ENCODE peak calls at places on chromosomes 11 and 22, in nine cellular contexts. C, R, Z, F, T, I, U, W and K are unnamed samples.
A peak's percentile ranks its signal among the peaks of the same experiment; 100 is the strongest.

GRCh38 chr22:23913306-23913660 is 19.1 kb downstream of the MIF start:
- DNase-seq in C (no peak), R (no peak), Z (no peak), F (no peak), T (no peak), I (no peak), U (no peak), W (no peak), K (no peak)

GRCh38 chr11:44304091-44305084 is 5.6 kb downstream of the ALX4 start:
- DNase-seq in C (no peak), R (no peak), Z (no peak), F (no peak), T (no peak), I (no peak), U (no peak), W (no peak), K (no peak)

GRCh38 chr11:62439785-62440602 is 21.2 kb downstream of the SCGB1A1 start:
- DNase-seq in C (peak; percentile 67), R (peak; percentile 38), Z (peak; percentile 36), F (no peak), T (no peak), I (peak; percentile 56), U (peak; percentile 52), W (no peak), K (no peak)

GRCh38 chr11:71580057-71581003 is 2.3 kb downstream of the KRTAP5-11 start:
- DNase-seq in C (peak; percentile 47), R (peak; percentile 92), Z (peak; percentile 75), F (peak; percentile 64), T (peak; percentile 79), I (peak; percentile 53), U (peak; percentile 45), W (no peak), K (no peak)

GRCh38 chr11:83009999-83010398 is 61.7 kb downstream of the RAB30 start:
- DNase-seq in C (no peak), R (no peak), Z (no peak), F (no peak), T (no peak), I (no peak), U (no peak), W (no peak), K (no peak)

GRCh38 chr11:58121101-58121500 is 4.2 kb downstream of the OR9I1 start:
- DNase-seq in C (no peak), R (peak; percentile 14), Z (no peak), F (no peak), T (no peak), I (no peak), U (no peak), W (no peak), K (no peak)

GRCh38 chr22:50486561-50487289 is at the start of gene MIOX:
- DNase-seq in C (no peak), R (peak; percentile 23), Z (no peak), F (no peak), T (no peak), I (no peak), U (no peak), W (no peak), K (no peak)

GRCh38 chr11:127066426-127067090 is 66.0 kb upstream of the KIRREL3 start:
- DNase-seq in C (no peak), R (no peak), Z (no peak), F (no peak), T (no peak), I (no peak), U (no peak), W (no peak), K (no peak)

GRCh38 chr11:6298605-6299004 is 21.7 kb downstream of the CAVIN3 start:
- DNase-seq in C (no peak), R (peak; percentile 32), Z (peak; percentile 25), F (peak; percentile 36), T (no peak), I (no peak), U (no peak), W (no peak), K (no peak)

GRCh38 chr22:43812149-43812842 is at the start of gene EFCAB6:
- DNase-seq in C (peak; percentile 93), R (peak; percentile 94), Z (peak; percentile 94), F (peak; percentile 88), T (peak; percentile 93), I (peak; percentile 93), U (peak; percentile 66), W (peak; percentile 92), K (peak; percentile 59)

GRCh38 chr11:31237819-31238771 is 131.4 kb downstream of the DCDC1 start:
- DNase-seq in C (no peak), R (peak; percentile 41), Z (peak; percentile 14), F (no peak), T (no peak), I (no peak), U (no peak), W (no peak), K (no peak)

GRCh38 chr22:44892803-44893730 is 116.7 kb downstream of the PHF21B start:
- DNase-seq in C (no peak), R (no peak), Z (no peak), F (no peak), T (no peak), I (no peak), U (no peak), W (peak; percentile 61), K (no peak)

GRCh38 chr11:130908770-130909625 is 7.3 kb downstream of the SNX19 start:
- DNase-seq in C (no peak), R (peak; percentile 88), Z (peak; percentile 85), F (no peak), T (no peak), I (no peak), U (peak; percentile 68), W (no peak), K (peak; percentile 30)

GRCh38 chr11:44127130-44127529 is 31.7 kb downstream of the EXT2 start:
- DNase-seq in C (no peak), R (no peak), Z (no peak), F (no peak), T (no peak), I (no peak), U (no peak), W (no peak), K (no peak)

GRCh38 chr11:88363566-88364169 is 26.1 kb upstream of the CTSC start:
- DNase-seq in C (no peak), R (peak; percentile 68), Z (peak; percentile 32), F (peak; percentile 27), T (no peak), I (no peak), U (no peak), W (no peak), K (no peak)

GRCh38 chr22:28018461-28018927 is 99.4 kb upstream of the PITPNB start:
- DNase-seq in C (no peak), R (no peak), Z (no peak), F (no peak), T (no peak), I (no peak), U (no peak), W (peak; percentile 60), K (no peak)

GRCh38 chr11:41486436-41486835 is 27.0 kb upstream of the LRRC4C start:
- DNase-seq in C (no peak), R (peak; percentile 26), Z (no peak), F (no peak), T (no peak), I (no peak), U (no peak), W (no peak), K (no peak)
- H3K4me3 ChIP-seq in C (no peak overlapping the region), R (no peak overlapping the region), Z (no peak overlapping the region), F (no peak overlapping the region), T (no peak overlapping the region), I (no peak overlapping the region), U (no peak overlapping the region), W (no peak overlapping the region), K (no peak overlapping the region)

GRCh38 chr11:66845143-66845875 is 2.1 kb downstream of the RCE1 start:
- DNase-seq in C (no peak), R (no peak), Z (no peak), F (no peak), T (no peak), I (no peak), U (no peak), W (peak; percentile 58), K (no peak)
- H3K4me3 ChIP-seq in C (no peak overlapping the region), R (no peak overlapping the region), Z (no peak overlapping the region), F (no peak overlapping the region), T (no peak overlapping the region), I (no peak overlapping the region), U (no peak overlapping the region), W (no peak overlapping the region), K (no peak overlapping the region)

DNA sequence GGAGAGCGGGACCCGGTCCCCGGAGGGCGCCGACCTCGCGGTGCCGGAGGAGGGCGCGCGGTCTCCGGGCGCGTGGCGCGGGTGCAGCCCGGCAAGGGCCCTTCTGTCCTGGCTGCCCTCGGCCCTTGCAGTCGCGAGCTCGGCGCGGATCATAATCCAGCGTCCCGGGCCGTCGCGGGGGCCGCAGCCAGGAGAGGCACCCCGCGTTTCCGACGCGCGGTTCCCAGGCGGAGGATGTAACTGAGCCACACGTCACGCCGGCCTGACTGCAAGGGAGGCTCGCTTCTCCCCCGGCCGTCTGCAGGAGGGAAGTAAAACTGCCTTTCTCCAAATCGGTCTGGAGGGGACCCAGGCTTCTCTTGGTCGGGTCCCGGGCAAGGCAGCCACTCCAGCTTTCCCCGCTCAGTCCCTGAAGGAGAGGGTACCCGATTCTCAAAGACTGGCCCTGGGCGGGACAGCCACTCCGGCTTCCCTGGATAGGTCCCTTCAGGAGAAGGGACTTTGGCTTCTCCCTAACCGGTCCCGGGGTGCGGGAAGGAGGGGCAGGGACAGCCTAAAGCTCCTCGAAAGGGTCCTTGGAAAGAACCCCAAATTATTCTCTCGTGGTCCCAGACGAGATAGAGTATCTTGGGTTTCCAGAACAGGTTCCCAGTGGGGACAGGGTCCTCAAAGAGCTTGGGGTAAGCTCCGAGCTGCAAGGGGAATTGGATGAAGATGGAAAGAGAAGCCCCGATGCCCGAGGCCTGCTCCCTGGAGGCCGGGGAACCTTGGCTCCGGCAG is 836 bp downstream of the SPON1 start:
- DNase-seq in C (no peak), R (no peak), Z (peak; percentile 39), F (no peak), T (no peak), I (no peak), U (no peak), W (peak; percentile 82), K (no peak)
- H3K4me3 ChIP-seq in C (peak overlapping the region; percentile 13), R (no peak overlapping the region), Z (peak overlapping the region; percentile 9), F (no peak overlapping the region), T (peak overlapping the region; percentile 29), I (no peak overlapping the region), U (no peak overlapping the region), W (peak overlapping the region; percentile 37), K (no peak overlapping the region)

DNA sequence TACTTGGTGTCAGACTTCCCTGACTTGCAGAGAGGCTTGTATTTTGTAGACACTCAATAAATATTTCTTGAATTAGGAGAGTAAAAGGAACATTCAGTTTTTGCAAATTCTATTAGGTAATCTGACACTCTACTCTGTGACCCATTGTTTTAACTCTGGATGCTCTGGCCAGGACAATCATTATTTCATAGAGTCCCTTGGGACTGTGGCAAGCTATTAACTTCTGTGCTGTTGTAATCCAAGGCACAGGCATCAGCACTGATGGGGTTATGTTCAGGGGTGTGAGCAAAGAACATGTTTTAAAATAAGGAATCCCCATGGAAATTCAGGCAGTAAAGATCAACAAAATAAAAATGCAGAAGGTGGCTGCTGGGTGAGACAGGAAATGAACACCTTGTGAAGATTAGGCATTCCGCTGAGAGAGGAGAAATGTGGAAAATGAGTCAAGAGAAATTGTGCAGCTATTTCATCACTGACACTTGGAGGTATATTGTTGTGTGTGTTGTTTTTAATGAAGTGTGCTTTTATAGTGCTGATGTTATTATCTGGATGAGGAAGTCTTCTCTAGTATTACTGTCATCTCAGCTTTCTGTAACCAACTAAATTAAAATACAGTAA is 175.2 kb downstream of the WNT11 start:
- DNase-seq in C (no peak), R (peak; percentile 87), Z (peak; percentile 28), F (no peak), T (no peak), I (no peak), U (peak; percentile 70), W (no peak), K (no peak)
- H3K4me3 ChIP-seq in C (no peak overlapping the region), R (no peak overlapping the region), Z (no peak overlapping the region), F (no peak overlapping the region), T (no peak overlapping the region), I (no peak overlapping the region), U (no peak overlapping the region), W (no peak overlapping the region), K (no peak overlapping the region)